ENCODE peak calls at places on chromosome 14, in six cellular contexts. G is breast epithelium, Y is endodermal cell, M is gastrocnemius medialis, S is pancreas, H is SK-N-SH. J is an unnamed sample.

GRCh38 chr14:78240567-78240966 is 70.4 kb downstream of the NRXN3 start:
- DNase-seq in Y (no peak), G (no peak), M (no peak), S (no peak), H (no peak), J (no peak)

GRCh38 chr14:106666341-106666740 is 1140.0 kb downstream of the TMEM121 start:
- DNase-seq in S (no peak), H (no peak), Y (no peak), M (no peak), G (no peak), J (no peak)

GRCh38 chr14:60249321-60250251 is 565 bp downstream of the PPM1A start:
- DNase-seq in M (peak), H (peak), S (peak), G (peak), Y (peak), J (peak)

GRCh38 chr14:76759589-76759988 is 1.7 kb upstream of the VASH1 start:
- DNase-seq in M (no peak), S (no peak), H (peak), G (no peak), Y (peak), J (no peak)

GRCh38 chr14:103329421-103330347 is 4.4 kb upstream of the EIF5 start:
- DNase-seq in M (no peak), G (no peak), S (peak), Y (no peak), H (no peak), J (peak)

GRCh38 chr14:103551338-103551762 is 11.1 kb downstream of the BAG5 start:
- DNase-seq in H (peak), Y (no peak), S (no peak), G (no peak), M (peak), J (peak)

GRCh38 chr14:80996049-80996901 is 40.9 kb downstream of the TSHR start:
- DNase-seq in H (peak), Y (no peak), S (peak), G (no peak), M (peak), J (peak)

GRCh38 chr14:90281261-90281660 is 24.9 kb downstream of the PSMC1 start:
- DNase-seq in Y (no peak), H (no peak), S (no peak), M (no peak), G (no peak), J (peak)

GRCh38 chr14:98133806-98134205 is 1138.2 kb downstream of the BCL11B start:
- DNase-seq in M (no peak), H (no peak), Y (no peak), S (no peak), G (no peak), J (peak)

GRCh38 chr14:95431199-95432145 is 85.0 kb downstream of the SYNE3 start:
- DNase-seq in M (no peak), S (peak), Y (peak), H (peak), G (no peak), J (peak)
- TF ChIP-seq CTCF in M (no peak), S (peak), Y (peak), H (peak), G (peak), J (peak)

GRCh38 chr14:71355324-71356201 is 448.3 kb downstream of the PCNX1 start:
- DNase-seq in H (peak), S (peak), M (no peak), Y (no peak), G (no peak), J (peak)
- H3K4me3 ChIP-seq in H (no peak), S (no peak), M (no peak), Y (no peak), G (peak), J (no peak)

GRCh38 chr14:22185191-22185590 is 403.8 kb downstream of the DAD1 start:
- DNase-seq in Y (no peak), S (no peak), M (no peak), H (no peak), G (no peak), J (peak)
- TF ChIP-seq CTCF in Y (peak), S (no peak), M (no peak), H (no peak), G (no peak), J (no peak)

GRCh38 chr14:86543531-86543930 is 1013.6 kb downstream of the FLRT2 start:
- DNase-seq in M (no peak), S (no peak), H (no peak), G (no peak), Y (no peak), J (no peak)

GRCh38 chr14:86541969-86542368 is 1012.0 kb downstream of the FLRT2 start:
- DNase-seq in Y (no peak), S (no peak), H (no peak), M (no peak), G (no peak), J (no peak)

GRCh38 chr14:86540636-86541247 is 1010.8 kb downstream of the FLRT2 start:
- DNase-seq in H (no peak), S (no peak), G (no peak), M (no peak), Y (no peak), J (no peak)
- H3K4me3 ChIP-seq in H (no peak), S (no peak), G (no peak), M (no peak), Y (no peak), J (no peak)

GRCh38 chr14:105517096-105517495 is 9.3 kb upstream of the TMEM121 start:
- DNase-seq in H (no peak), S (no peak), Y (no peak), M (no peak), G (no peak), J (no peak)
- TF ChIP-seq CTCF in H (no peak), S (no peak), Y (no peak), M (no peak), G (no peak), J (no peak)